ENCODE peak calls at places on chromosomes 4 and X, in four cellular contexts. K, X, W and R are unnamed samples.

GRCh38 chr4:40227284-40227683 is 30.5 kb downstream of the RHOH start:
- DNase-seq in K (peak; percentile 65), X (no peak), W (no peak), R (no peak)

GRCh38 chrX:22366866-22367265 is 94.2 kb downstream of the CBLL2 start:
- DNase-seq in K (peak; percentile 1), X (no peak), W (no peak), R (no peak)

GRCh38 chr4:1204828-1205591 is 32.6 kb upstream of the SPON2 start:
- DNase-seq in K (no peak), X (no peak), W (no peak), R (no peak)

GRCh38 chrX:37871626-37872302 is 24.4 kb upstream of the DYNLT3 start:
- DNase-seq in K (peak; percentile 60), X (peak; percentile 79), W (peak; percentile 88), R (peak; percentile 81)

GRCh38 chrX:77342028-77342427 is 105.2 kb upstream of the FGF16 start:
- DNase-seq in K (no peak), X (no peak), W (no peak), R (no peak)

GRCh38 chrX:34521563-34521962 is 135.5 kb downstream of the TMEM47 start:
- DNase-seq in K (peak; percentile 61), X (peak; percentile 16), W (peak; percentile 26), R (no peak)

GRCh38 chr4:89026542-89026941 is 30.4 kb downstream of the FAM13A start:
- DNase-seq in K (no peak), X (no peak), W (no peak), R (no peak)

GRCh38 chr4:85565761-85566480 is 91.0 kb downstream of the ARHGAP24 start:
- DNase-seq in K (no peak), X (peak; percentile 54), W (no peak), R (peak; percentile 80)

GRCh38 chr4:1047976-1048780 is 36.8 kb downstream of the FGFRL1 start:
- DNase-seq in K (no peak), X (no peak), W (no peak), R (no peak)

GRCh38 chr4:21656832-21657231 is 291.7 kb downstream of the KCNIP4 start:
- DNase-seq in K (no peak), X (peak; percentile 64), W (peak; percentile 89), R (peak; percentile 32)

GRCh38 chrX:13069771-13070410 is 25.5 kb upstream of the FAM9C start:
- DNase-seq in K (no peak), X (peak; percentile 48), W (peak; percentile 32), R (no peak)

GRCh38 chrX:125131146-125131545 is 188.5 kb upstream of the TEX13C start:
- DNase-seq in K (peak; percentile 58), X (no peak), W (no peak), R (no peak)

GRCh38 chr4:185518494-185518893 is 16.8 kb downstream of the PDLIM3 start:
- DNase-seq in K (no peak), X (no peak), W (no peak), R (no peak)

GRCh38 chrX:23373129-23373804 is 38.6 kb downstream of the PTCHD1 start:
- DNase-seq in K (peak; percentile 4), X (peak; percentile 61), W (peak; percentile 79), R (peak; percentile 28)

GRCh38 chr4:184396001-184396400 is 78.3 kb downstream of the IRF2 start:
- DNase-seq in K (no peak), X (no peak), W (no peak), R (peak; percentile 44)

GRCh38 chrX:22577181-22577580 is 304.5 kb downstream of the CBLL2 start:
- DNase-seq in K (no peak), X (peak; percentile 24), W (peak; percentile 62), R (peak; percentile 64)

GRCh38 chrX:40727093-40727492 is 8.2 kb downstream of the MED14 start:
- DNase-seq in K (no peak), X (no peak), W (no peak), R (no peak)

GRCh38 chrX:23902419-23902818 is 5.3 kb downstream of the APOO start:
- DNase-seq in K (peak; percentile 76), X (peak; percentile 79), W (peak; percentile 66), R (peak; percentile 80)

GRCh38 chr4:168631241-168632151 is 134.6 kb downstream of the PALLD start:
- DNase-seq in K (peak; percentile 87), X (peak; percentile 64), W (no peak), R (peak; percentile 91)

GRCh38 chr4:170127758-170128157 is 38.0 kb upstream of the AADAT start:
- DNase-seq in K (no peak), X (no peak), W (no peak), R (no peak)

GRCh38 chr4:143531368-143531767 is 17.9 kb downstream of the SMARCA5 start:
- DNase-seq in K (peak; percentile 43), X (peak; percentile 51), W (no peak), R (peak; percentile 57)

GRCh38 chrX:27132851-27133250 is 330.3 kb downstream of the PPP4R3C start:
- DNase-seq in K (no peak), X (peak; percentile 0), W (no peak), R (no peak)

GRCh38 chr4:140612356-140612755 is 43.6 kb upstream of the UCP1 start:
- DNase-seq in K (no peak), X (no peak), W (no peak), R (no peak)

GRCh38 chrX:39631275-39631674 is 466.5 kb downstream of the BCOR start:
- DNase-seq in K (no peak), X (no peak), W (no peak), R (no peak)

GRCh38 chr4:163816494-163816893 is 322.0 kb downstream of the TMA16 start:
- DNase-seq in K (peak; percentile 33), X (no peak), W (no peak), R (no peak)

GRCh38 chrX:43809463-43809862 is 72.8 kb downstream of the MAOB start:
- DNase-seq in K (peak; percentile 34), X (peak; percentile 83), W (no peak), R (peak; percentile 71)

GRCh38 chrX:71144651-71145050 is at the start of gene NLGN3:
- DNase-seq in K (peak; percentile 11), X (no peak), W (no peak), R (no peak)

GRCh38 chr4:53161475-53162423 is 204.1 kb downstream of the SCFD2 start:
- DNase-seq in K (no peak), X (no peak), W (no peak), R (peak; percentile 23)

GRCh38 chrX:10482262-10482661 is 138.1 kb downstream of the MID1 start:
- DNase-seq in K (no peak), X (peak; percentile 51), W (no peak), R (no peak)

GRCh38 chr4:76384052-76384451 is 36.9 kb downstream of the CCDC158 start:
- DNase-seq in K (no peak), X (peak; percentile 39), W (no peak), R (no peak)

GRCh38 chr4:51885371-51885770 is 42.4 kb downstream of the DCUN1D4 start:
- DNase-seq in K (peak; percentile 27), X (peak; percentile 60), W (peak; percentile 20), R (peak; percentile 34)

GRCh38 chr4:152651473-152652060 is 28.2 kb downstream of the TMEM154 start:
- DNase-seq in K (no peak), X (no peak), W (no peak), R (no peak)

GRCh38 chrX:74593593-74593992 is 20.8 kb downstream of the RLIM start:
- DNase-seq in K (no peak), X (peak; percentile 25), W (no peak), R (peak; percentile 66)

GRCh38 chr4:119321921-119322687 is at the start of gene FABP2:
- DNase-seq in K (no peak), X (no peak), W (no peak), R (no peak)

GRCh38 chr4:176444741-176445140 is 125.0 kb downstream of the SPCS3 start:
- DNase-seq in K (no peak), X (peak; percentile 72), W (peak; percentile 67), R (peak; percentile 68)

GRCh38 chr4:153153339-153153851 is 50.8 kb upstream of the TRIM2 start:
- DNase-seq in K (peak; percentile 88), X (no peak), W (no peak), R (peak; percentile 80)

GRCh38 chrX:20352935-20353336 is 86.2 kb upstream of the RPS6KA3 start:
- DNase-seq in K (no peak), X (no peak), W (no peak), R (no peak)

GRCh38 chrX:102669526-102669925 is 18.2 kb downstream of the GPRASP1 start:
- DNase-seq in K (no peak), X (no peak), W (no peak), R (no peak)